ENCODE peak calls at places on chromosomes 2 and 18, in ten cellular contexts. U, L, Z, J, P, V, K, M, Q and D are unnamed samples.

GRCh38 chr2:127700527-127701192 is 637 bp upstream of the SFT2D3 start:
- DNase-seq in P (peak), L (peak), J (peak), K (peak), Z (peak), Q (no peak), M (peak), U (no peak), V (peak), D (peak)

GRCh38 chr2:67733517-67733916 is 329.3 kb downstream of the C1D start:
- DNase-seq in J (no peak), M (peak), Z (peak), U (peak), K (no peak), P (no peak), V (no peak), L (peak), Q (peak), D (peak)

GRCh38 chr2:224008702-224009261 is 30.3 kb downstream of the SERPINE2 start:
- DNase-seq in Z (no peak), Q (no peak), K (no peak), L (no peak), P (no peak), M (no peak), U (no peak), V (no peak), J (no peak), D (peak)

GRCh38 chr2:106104332-106105062 is 89.6 kb downstream of the UXS1 start:
- DNase-seq in P (peak), M (peak), J (no peak), Q (peak), V (peak), Z (peak), L (peak), U (peak), K (peak), D (peak)

GRCh38 chr2:152376968-152377367 is 42.0 kb downstream of the FMNL2 start:
- DNase-seq in M (no peak), P (no peak), L (no peak), J (no peak), U (no peak), K (no peak), V (no peak), Q (no peak), Z (no peak), D (no peak)

GRCh38 chr2:10178751-10179150 is 56.2 kb downstream of the RRM2 start:
- DNase-seq in P (no peak), U (no peak), M (no peak), K (no peak), Q (no peak), Z (no peak), V (no peak), L (no peak), J (no peak), D (no peak)

GRCh38 chr18:63074987-63075404 is 244.6 kb downstream of the BCL2 start:
- DNase-seq in P (no peak), Z (peak), J (peak), U (peak), Q (peak), K (peak), M (peak), V (peak), L (peak), D (peak)

GRCh38 chr18:74283646-74284045 is 8.1 kb downstream of the CYB5A start:
- DNase-seq in L (no peak), Q (no peak), U (no peak), V (no peak), M (no peak), P (no peak), J (no peak), K (no peak), Z (no peak), D (no peak)

GRCh38 chr2:215484570-215484969 is 48.7 kb upstream of the FN1 start:
- DNase-seq in V (no peak), K (no peak), L (no peak), Q (no peak), U (no peak), M (no peak), Z (no peak), P (no peak), J (no peak), D (no peak)

GRCh38 chr2:237096911-237097310 is 11.2 kb downstream of the COPS8 start:
- DNase-seq in V (no peak), L (no peak), Q (no peak), Z (no peak), K (no peak), P (no peak), J (no peak), M (no peak), U (no peak), D (no peak)

GRCh38 chr2:187640926-187641510 is 86.8 kb upstream of the TFPI start:
- DNase-seq in Q (no peak), K (no peak), U (no peak), M (no peak), V (peak), P (no peak), L (no peak), Z (no peak), J (no peak), D (no peak)

GRCh38 chr18:28510210-28510609 is 333.3 kb upstream of the CDH2 start:
- DNase-seq in J (no peak), L (no peak), U (no peak), Z (no peak), K (no peak), V (no peak), M (no peak), P (no peak), Q (no peak), D (no peak)

GRCh38 chr2:129801575-129801974 is 177.9 kb upstream of the RAB6C start:
- DNase-seq in Q (no peak), K (peak), L (no peak), J (no peak), Z (no peak), V (no peak), U (no peak), P (no peak), M (no peak), D (no peak)

GRCh38 chr2:217865373-217865772 is 137.4 kb downstream of the TNS1 start:
- DNase-seq in J (no peak), M (no peak), U (no peak), P (no peak), V (no peak), L (no peak), Z (no peak), Q (no peak), K (no peak), D (no peak)

GRCh38 chr18:3048121-3048520 is 35.2 kb upstream of the LPIN2 start:
- DNase-seq in P (no peak), L (no peak), K (no peak), V (no peak), M (no peak), Z (peak), J (no peak), U (no peak), Q (no peak), D (no peak)

GRCh38 chr2:216285641-216286156 is 86.6 kb downstream of the MARCHF4 start:
- DNase-seq in L (no peak), U (no peak), P (no peak), Q (no peak), K (peak), Z (no peak), V (no peak), M (no peak), J (no peak), D (no peak)

GRCh38 chr18:34514957-34515356 is 195.1 kb upstream of the DTNA start:
- DNase-seq in L (no peak), K (no peak), M (no peak), V (no peak), U (no peak), Z (no peak), J (no peak), Q (no peak), P (no peak), D (no peak)

GRCh38 chr2:113273031-113273551 is 5.6 kb downstream of the PAX8 start:
- DNase-seq in K (peak), U (peak), L (no peak), V (no peak), M (no peak), Z (no peak), Q (no peak), J (no peak), P (no peak), D (peak)

GRCh38 chr2:239193925-239194687 is 206.7 kb downstream of the HDAC4 start:
- DNase-seq in K (no peak), Z (peak), P (no peak), M (peak), J (no peak), Q (no peak), V (no peak), U (peak), L (no peak), D (no peak)

GRCh38 chr2:15243762-15244161 is 317.4 kb downstream of the NBAS start:
- DNase-seq in J (no peak), K (peak), Q (no peak), P (no peak), V (no peak), U (no peak), L (no peak), Z (peak), M (no peak), D (no peak)

GRCh38 chr2:27241761-27242613 is 20.9 kb downstream of the SLC30A3 start:
- DNase-seq in U (no peak), M (no peak), Q (no peak), Z (no peak), V (no peak), K (no peak), J (no peak), L (no peak), P (no peak), D (no peak)

GRCh38 chr2:238315031-238315595 is 5.2 kb upstream of the TRAF3IP1 start:
- DNase-seq in J (no peak), U (no peak), V (no peak), M (no peak), Q (no peak), K (no peak), Z (no peak), P (no peak), L (no peak), D (no peak)